ENCODE peak calls at places on chromosomes 11 and 22, in five cellular contexts. O, T, E, G and S are unnamed samples.

GRCh38 chr11:4546876-4547275 is 1.9 kb downstream of the OR52M1 start:
- DNase-seq in O (no peak), T (no peak), E (no peak), G (no peak), S (no peak)

GRCh38 chr11:2477936-2478335 is 33.1 kb downstream of the KCNQ1 start:
- DNase-seq in O (no peak), T (no peak), E (no peak), G (no peak), S (no peak)

GRCh38 chr11:35548925-35549561 is 23.6 kb upstream of the PAMR1 start:
- DNase-seq in O (no peak), T (no peak), E (no peak), G (no peak), S (no peak)

GRCh38 chr11:10590516-10590915 is 22.1 kb upstream of the LYVE1 start:
- DNase-seq in O (no peak), T (no peak), E (no peak), G (no peak), S (no peak)

GRCh38 chr22:44391481-44392445 is 79.0 kb upstream of the SHISAL1 start:
- DNase-seq in O (no peak), T (no peak), E (no peak), G (no peak), S (no peak)

GRCh38 chr11:10866893-10867331 is 9.1 kb upstream of the ZBED5 start:
- DNase-seq in O (no peak), T (no peak), E (no peak), G (no peak), S (peak)

GRCh38 chr22:36985490-36985889 is 33.8 kb downstream of the TST start:
- DNase-seq in O (no peak), T (no peak), E (no peak), G (no peak), S (no peak)

GRCh38 chr22:25582946-25583345 is 18.5 kb downstream of the GRK3 start:
- DNase-seq in O (no peak), T (no peak), E (no peak), G (no peak), S (no peak)